ENCODE peak calls at places on chromosomes 11 and 22, in eight cellular contexts. U is Calu3; Y is nephron progenitor cell; S is astrocyte of the cerebellum; W is heart left ventricle; F is mucosa of descending colon; M is lower leg skin; A is CD4-positive, alpha-beta T cell. D is an unnamed sample.

GRCh38 chr11:57527056-57527631 is 3.4 kb downstream of the TIMM10 start:
- DNase-seq in M (peak; percentile 92), Y (peak; percentile 89), S (peak; percentile 45), U (peak; percentile 81), W (peak; percentile 64), F (peak; percentile 76), A (peak; percentile 68), D (no peak)

GRCh38 chr11:65606876-65607613 is 7.0 kb downstream of the MAP3K11 start:
- DNase-seq in Y (peak; percentile 96), S (peak; percentile 89), F (peak; percentile 89), U (no peak), M (peak; percentile 98), W (peak; percentile 93), A (no peak), D (no peak)

GRCh38 chr22:34781676-34782075 is 284.3 kb upstream of the ISX start:
- DNase-seq in Y (no peak), W (no peak), S (no peak), A (no peak), F (no peak), M (no peak), U (no peak), D (no peak)

GRCh38 chr22:39558254-39558727 is 12.3 kb upstream of the CACNA1I start:
- DNase-seq in W (no peak), F (no peak), A (no peak), U (no peak), S (no peak), Y (peak; percentile 51), M (no peak), D (no peak)

GRCh38 chr11:117638913-117639543 is 158.0 kb downstream of the DSCAML1 start:
- DNase-seq in A (no peak), S (no peak), F (peak; percentile 14), M (no peak), U (no peak), Y (no peak), W (no peak), D (no peak)

GRCh38 chr11:107493117-107493516 is 35.5 kb upstream of the CWF19L2 start:
- DNase-seq in Y (no peak), F (no peak), W (no peak), U (no peak), A (no peak), S (no peak), M (no peak), D (no peak)

GRCh38 chr11:45148276-45148675 is 1.8 kb downstream of the PRDM11 start:
- DNase-seq in F (no peak), U (no peak), S (no peak), W (no peak), A (no peak), M (peak; percentile 70), Y (no peak), D (peak; percentile 60)

GRCh38 chr11:64919627-64920026 is 2.6 kb upstream of the ATG2A start:
- DNase-seq in Y (no peak), W (no peak), M (no peak), S (no peak), A (no peak), F (no peak), U (no peak), D (no peak)

DNA sequence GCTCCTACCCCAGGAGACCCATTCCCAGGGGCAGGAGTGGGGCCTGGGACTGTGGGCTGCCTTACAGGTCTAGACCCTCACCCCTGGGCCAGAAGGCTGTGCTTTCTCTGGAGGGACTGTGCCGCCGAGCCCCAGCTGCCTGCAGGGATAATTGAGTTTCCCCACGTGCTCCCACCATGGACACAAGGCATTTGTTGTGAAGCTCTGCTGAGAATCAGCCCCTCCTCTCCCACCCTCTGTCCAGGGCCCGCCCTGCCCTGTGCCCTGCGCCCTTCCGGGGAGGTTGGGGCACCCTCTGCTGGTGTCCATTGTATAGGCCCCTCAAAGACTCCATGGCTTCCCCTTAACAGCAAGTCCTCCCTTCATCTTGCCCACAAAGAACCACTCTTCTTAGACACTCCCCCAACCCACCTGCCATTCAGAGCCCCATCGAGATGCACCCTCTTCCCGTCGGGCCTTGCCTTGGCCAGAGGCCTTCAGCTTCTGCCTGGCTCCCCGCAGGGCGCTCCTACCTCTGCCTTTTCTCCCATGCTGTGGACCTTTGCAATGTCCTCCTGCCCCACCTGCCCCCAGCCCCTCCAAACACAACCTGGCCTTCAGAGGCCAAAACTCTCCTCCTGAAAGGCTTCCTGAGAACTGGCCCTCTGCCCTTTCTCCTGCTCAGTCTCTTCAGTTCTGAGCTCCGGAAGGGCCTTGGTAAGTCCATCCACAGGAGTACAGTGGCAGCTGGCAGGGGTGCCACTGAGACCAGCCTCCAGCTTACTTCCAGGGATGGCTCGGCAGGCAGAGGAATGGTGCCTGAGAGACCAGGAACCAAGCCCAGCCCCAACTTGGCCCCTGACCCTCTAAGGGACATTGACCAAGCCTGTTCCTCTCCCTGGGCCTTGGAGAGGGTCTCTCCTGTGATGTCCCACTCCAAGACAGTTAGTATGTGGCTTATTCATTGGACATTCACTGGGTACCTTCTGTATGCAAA is 22.4 kb downstream of the DUSP8 start:
- DNase-seq in A (no peak), F (no peak), U (no peak), M (no peak), W (no peak), S (no peak), Y (no peak), D (no peak)
- TF ChIP-seq CTCF in A (no peak), F (no peak), U (no peak), M (no peak), W (no peak), S (no peak), Y (no peak), D (no peak)

DNA sequence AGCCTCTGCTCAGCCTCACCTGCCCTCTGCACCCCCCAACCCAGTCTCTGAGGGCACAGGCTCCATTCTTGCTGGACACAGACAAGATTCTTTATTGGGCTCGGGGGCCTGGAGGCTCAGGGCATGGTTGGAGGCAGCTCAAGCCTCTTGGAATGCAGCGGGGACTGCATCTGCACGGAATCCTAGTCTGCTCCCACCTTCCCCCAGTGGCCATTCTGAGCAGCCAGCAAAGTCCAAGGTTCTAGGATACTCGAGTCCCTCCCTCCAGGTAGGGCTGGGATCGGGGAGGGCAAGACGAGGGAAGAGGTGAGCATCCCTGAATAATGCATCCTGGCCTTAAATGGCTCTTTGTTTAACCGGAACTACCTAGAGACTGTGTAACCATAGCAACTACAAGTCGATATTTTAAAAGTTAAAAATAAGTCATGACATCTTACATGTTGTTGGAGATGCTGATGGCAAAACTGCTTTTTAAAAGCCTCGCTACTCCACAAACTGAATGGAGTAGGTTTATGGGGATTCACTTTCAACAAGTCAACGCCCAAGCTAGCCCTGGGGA is 10.7 kb upstream of the IGSF22 start:
- DNase-seq in W (no peak), M (no peak), A (no peak), F (no peak), Y (no peak), U (peak; percentile 10), S (no peak), D (no peak)
- TF ChIP-seq CTCF in W (no peak), M (no peak), A (no peak), F (no peak), Y (no peak), U (no peak), S (no peak), D (no peak)

GRCh38 chr11:114132427-114132826 is 72.9 kb downstream of the ZBTB16 start:
- DNase-seq in A (no peak), U (no peak), S (no peak), W (no peak), M (no peak), Y (no peak), F (no peak), D (no peak)
- TF ChIP-seq CTCF in A (no peak), U (no peak), S (no peak), W (no peak), M (no peak), Y (no peak), F (no peak), D (no peak)

DNA sequence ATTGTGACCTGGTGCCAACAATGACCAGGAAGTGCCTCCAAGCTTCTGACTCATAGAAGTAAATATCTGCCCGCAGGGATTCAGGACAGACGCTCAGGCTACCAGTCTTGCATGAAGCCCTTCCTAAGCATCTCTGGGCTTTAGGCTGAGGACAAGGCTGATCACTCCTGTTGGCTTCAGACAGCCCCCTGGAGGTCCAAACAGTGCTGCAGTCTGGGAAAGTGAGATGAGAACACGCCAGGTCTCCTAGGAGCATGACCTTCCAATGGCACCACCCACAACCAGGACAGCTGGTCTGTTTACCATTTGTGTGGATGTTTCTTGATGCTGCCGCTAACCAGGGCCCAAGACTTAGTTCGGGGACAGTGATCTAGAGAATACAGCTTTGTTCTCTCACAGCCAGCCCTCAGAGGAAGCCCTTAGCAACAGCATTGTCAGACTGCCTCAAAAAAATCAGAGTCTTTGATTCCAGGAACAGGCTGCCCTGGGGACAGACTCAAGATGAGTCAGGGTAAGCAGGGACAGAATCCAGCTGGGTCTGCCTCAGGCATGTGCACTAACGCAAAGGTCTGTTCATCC is 111.2 kb downstream of the ZNF280B start:
- DNase-seq in A (no peak), W (no peak), U (peak; percentile 35), Y (peak; percentile 18), S (no peak), F (no peak), M (peak; percentile 40), D (peak; percentile 64)
- TF ChIP-seq CTCF in A (no peak), W (no peak), U (no peak), Y (no peak), S (peak; percentile 14), F (no peak), M (no peak), D (no peak)

DNA sequence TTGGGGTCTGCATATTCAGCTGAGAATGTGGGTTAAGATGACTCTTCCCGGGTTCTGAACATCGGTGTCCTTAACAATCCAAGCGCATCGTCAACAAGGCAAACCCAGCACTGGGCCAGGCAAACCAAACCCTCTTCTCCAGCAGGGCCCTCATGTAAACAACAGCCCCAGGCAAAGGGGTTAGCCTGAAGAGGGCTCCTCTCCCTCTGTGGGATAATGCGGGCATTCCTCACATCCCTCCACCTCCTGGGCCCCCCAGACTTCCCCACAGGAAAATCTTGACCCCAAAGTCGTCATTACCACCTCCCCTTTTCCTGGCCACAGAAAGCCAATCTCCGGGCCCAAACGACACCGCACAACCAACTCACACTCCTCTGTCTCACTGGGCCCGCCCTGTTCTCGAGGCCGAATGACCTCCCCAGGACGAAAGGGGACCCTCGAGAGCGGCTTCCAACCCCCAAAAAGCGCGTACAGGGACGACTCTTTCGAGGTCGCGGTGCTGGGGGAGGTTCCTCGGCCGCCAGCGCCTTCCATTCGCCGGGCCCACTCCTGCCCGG is 561 bp downstream of the DDB1 start:
- DNase-seq in A (no peak), S (no peak), F (no peak), W (no peak), Y (no peak), M (no peak), U (no peak), D (no peak)
- TF ChIP-seq CTCF in A (no peak), S (peak; percentile 8), F (no peak), W (no peak), Y (no peak), M (no peak), U (no peak), D (no peak)

GRCh38 chr11:111167666-111168065 is 77.9 kb upstream of the POU2AF2 start:
- DNase-seq in S (no peak), F (no peak), W (no peak), A (no peak), M (no peak), U (no peak), Y (no peak), D (no peak)

GRCh38 chr11:111166655-111167054 is 78.9 kb upstream of the POU2AF2 start:
- DNase-seq in W (no peak), A (no peak), S (no peak), Y (no peak), F (no peak), M (no peak), U (no peak), D (no peak)

GRCh38 chr11:111157571-111157970 is 88.0 kb upstream of the POU2AF2 start:
- DNase-seq in Y (peak; percentile 3), W (no peak), A (no peak), U (no peak), F (no peak), S (no peak), M (no peak), D (no peak)

GRCh38 chr11:111162306-111162705 is 83.2 kb upstream of the POU2AF2 start:
- DNase-seq in Y (no peak), A (no peak), S (peak; percentile 16), U (no peak), F (no peak), M (no peak), W (no peak), D (no peak)
- TF ChIP-seq CTCF in Y (no peak), A (no peak), S (peak; percentile 2), U (no peak), F (no peak), M (no peak), W (no peak), D (no peak)